ENCODE peak calls at places on chromosomes 3 and 15, in nine cellular contexts. S, R, M, P, N, J, K, C and F are unnamed samples.

GRCh38 chr3:99753268-99753975 is 64.2 kb upstream of the CMSS1 start:
- DNase-seq in S (no peak), R (peak; percentile 63), M (peak; percentile 82), P (no peak), N (no peak), J (peak; percentile 22), K (peak; percentile 59), C (peak; percentile 76), F (no peak)

GRCh38 chr15:90851114-90851513 is 17.3 kb upstream of the FURIN start:
- DNase-seq in S (no peak), R (no peak), M (no peak), P (no peak), N (no peak), J (no peak), K (no peak), C (no peak), F (no peak)

GRCh38 chr15:87877114-87877810 is 379.3 kb downstream of the NTRK3 start:
- DNase-seq in S (no peak), R (peak; percentile 68), M (peak; percentile 27), P (no peak), N (no peak), J (no peak), K (no peak), C (peak; percentile 91), F (no peak)

GRCh38 chr15:80991446-80991845 is 1.8 kb upstream of the MESD start:
- DNase-seq in S (no peak), R (no peak), M (peak; percentile 75), P (no peak), N (no peak), J (no peak), K (peak; percentile 77), C (no peak), F (no peak)

GRCh38 chr15:100601158-100601557 is 826 bp downstream of the LINS1 start:
- DNase-seq in S (no peak), R (no peak), M (no peak), P (no peak), N (peak; percentile 35), J (no peak), K (no peak), C (peak; percentile 9), F (no peak)

GRCh38 chr15:27582741-27583400 is 516.2 kb downstream of the OCA2 start:
- DNase-seq in S (no peak), R (no peak), M (peak; percentile 71), P (no peak), N (no peak), J (no peak), K (no peak), C (no peak), F (no peak)

GRCh38 chr3:11662392-11662990 is 18.8 kb upstream of the VGLL4 start:
- DNase-seq in S (no peak), R (no peak), M (peak; percentile 36), P (no peak), N (no peak), J (no peak), K (no peak), C (peak; percentile 17), F (no peak)

GRCh38 chr3:12908859-12909258 is 67.5 kb upstream of the RPL32 start:
- DNase-seq in S (no peak), R (no peak), M (no peak), P (no peak), N (no peak), J (no peak), K (no peak), C (no peak), F (no peak)

GRCh38 chr15:68208641-68209240 is 3.6 kb upstream of the CALML4 start:
- DNase-seq in S (no peak), R (no peak), M (no peak), P (no peak), N (no peak), J (no peak), K (no peak), C (no peak), F (no peak)

GRCh38 chr3:45024601-45025262 is 1.4 kb upstream of the CLEC3B start:
- DNase-seq in S (no peak), R (no peak), M (no peak), P (no peak), N (no peak), J (no peak), K (no peak), C (no peak), F (no peak)

GRCh38 chr3:172347895-172348680 is 100.2 kb downstream of the GHSR start:
- DNase-seq in S (no peak), R (no peak), M (no peak), P (no peak), N (no peak), J (no peak), K (no peak), C (peak; percentile 57), F (no peak)

GRCh38 chr15:79032656-79033055 is 57.9 kb downstream of the RASGRF1 start:
- DNase-seq in S (no peak), R (no peak), M (no peak), P (no peak), N (no peak), J (no peak), K (no peak), C (no peak), F (no peak)

GRCh38 chr15:89057506-89058133 is 30.6 kb upstream of the ABHD2 start:
- DNase-seq in S (peak; percentile 56), R (peak; percentile 43), M (peak; percentile 69), P (peak; percentile 86), N (peak; percentile 68), J (peak; percentile 67), K (peak; percentile 24), C (peak; percentile 72), F (peak; percentile 50)

GRCh38 chr3:54988302-54989022 is 60.6 kb upstream of the LRTM1 start:
- DNase-seq in S (no peak), R (peak; percentile 85), M (peak; percentile 94), P (no peak), N (peak; percentile 19), J (no peak), K (no peak), C (no peak), F (no peak)

GRCh38 chr3:8110966-8111798 is 390.4 kb upstream of the LMCD1 start:
- DNase-seq in S (peak; percentile 11), R (peak; percentile 2), M (peak; percentile 54), P (peak; percentile 7), N (no peak), J (peak; percentile 30), K (no peak), C (peak; percentile 42), F (peak; percentile 58)

GRCh38 chr3:17473761-17474160 is 268.7 kb downstream of the TBC1D5 start:
- DNase-seq in S (no peak), R (no peak), M (peak; percentile 20), P (no peak), N (no peak), J (no peak), K (no peak), C (peak; percentile 12), F (no peak)

GRCh38 chr15:90571063-90571541 is 41.4 kb downstream of the CRTC3 start:
- DNase-seq in S (peak; percentile 27), R (no peak), M (peak; percentile 55), P (no peak), N (no peak), J (no peak), K (no peak), C (peak; percentile 51), F (no peak)

GRCh38 chr15:99987119-99987506 is 253.9 kb upstream of the LYSMD4 start:
- DNase-seq in S (no peak), R (no peak), M (no peak), P (no peak), N (no peak), J (no peak), K (no peak), C (no peak), F (no peak)

GRCh38 chr3:112136046-112136445 is 3.0 kb upstream of the GCSAM start:
- DNase-seq in S (no peak), R (no peak), M (no peak), P (no peak), N (no peak), J (no peak), K (no peak), C (no peak), F (no peak)

GRCh38 chr3:144407290-144407689 is 435.7 kb downstream of the DIPK2A start:
- DNase-seq in S (no peak), R (no peak), M (no peak), P (no peak), N (no peak), J (no peak), K (no peak), C (no peak), F (no peak)

GRCh38 chr3:60770532-60770931 is 480.7 kb downstream of the FHIT start:
- DNase-seq in S (no peak), R (no peak), M (no peak), P (no peak), N (no peak), J (no peak), K (no peak), C (no peak), F (no peak)

GRCh38 chr3:115823083-115823482 is 199.8 kb downstream of the GAP43 start:
- DNase-seq in S (no peak), R (no peak), M (no peak), P (no peak), N (no peak), J (no peak), K (no peak), C (no peak), F (no peak)

GRCh38 chr15:40006646-40007045 is 32.3 kb downstream of the SRP14 start:
- DNase-seq in S (no peak), R (peak; percentile 67), M (peak; percentile 70), P (no peak), N (no peak), J (no peak), K (no peak), C (peak; percentile 9), F (no peak)

GRCh38 chr15:88981244-88982215 is 68.4 kb upstream of the MFGE8 start:
- DNase-seq in S (no peak), R (no peak), M (no peak), P (no peak), N (no peak), J (no peak), K (no peak), C (no peak), F (no peak)